ENCODE peak calls at places on chromosome 20, in five cellular contexts. I, P, E, A and C are unnamed samples.

GRCh38 chr20:1815502-1816085 is 79.6 kb upstream of the SIRPA start:
- DNase-seq in I (no peak), P (no peak), E (no peak), A (peak; percentile 43), C (no peak)

GRCh38 chr20:48338717-48339116 is 489.1 kb downstream of the PREX1 start:
- DNase-seq in I (no peak), A (no peak), P (peak; percentile 73), E (no peak), C (peak; percentile 48)

GRCh38 chr20:13029687-13030510 is 21.1 kb downstream of the SPTLC3 start:
- DNase-seq in P (peak; percentile 84), E (peak; percentile 99), A (peak; percentile 63), I (no peak), C (peak; percentile 71)

GRCh38 chr20:16922834-16923233 is 174.7 kb downstream of the OTOR start:
- DNase-seq in P (peak; percentile 95), I (no peak), E (peak; percentile 79), A (no peak), C (peak; percentile 68)

GRCh38 chr20:57990396-57990987 is 238.0 kb downstream of the ANKRD60 start:
- DNase-seq in A (no peak), I (no peak), E (peak; percentile 41), P (no peak), C (peak; percentile 47)

GRCh38 chr20:10412591-10413408 is 21.2 kb downstream of the MKKS start:
- DNase-seq in P (no peak), A (no peak), I (no peak), E (peak; percentile 25), C (no peak)

GRCh38 chr20:46936415-46937139 is 41.9 kb downstream of the EYA2 start:
- DNase-seq in E (no peak), A (no peak), I (no peak), P (no peak), C (peak; percentile 18)

GRCh38 chr20:57717797-57718196 is 8.0 kb upstream of the PMEPA1 start:
- DNase-seq in E (peak; percentile 99), A (no peak), I (no peak), P (no peak), C (no peak)

GRCh38 chr20:4876301-4876700 is 125.0 kb downstream of the SLC23A2 start:
- DNase-seq in I (no peak), P (no peak), A (peak; percentile 39), E (no peak), C (no peak)

GRCh38 chr20:48901326-48901725 is 20.2 kb upstream of the ARFGEF2 start:
- DNase-seq in I (peak; percentile 58), E (no peak), P (no peak), A (no peak), C (no peak)

GRCh38 chr20:23048283-23049200 is 930 bp downstream of the THBD start:
- DNase-seq in P (peak; percentile 1), A (peak; percentile 69), I (peak; percentile 89), E (peak; percentile 55), C (peak; percentile 17)

GRCh38 chr20:38724603-38725457 is 544 bp downstream of the SLC32A1 start:
- DNase-seq in P (no peak), A (no peak), E (no peak), I (no peak), C (no peak)

GRCh38 chr20:1945134-1945618 is 48.7 kb downstream of the PDYN start:
- DNase-seq in A (peak; percentile 96), E (no peak), I (peak; percentile 82), P (no peak), C (peak; percentile 66)

GRCh38 chr20:51442602-51443001 is 99.9 kb downstream of the NFATC2 start:
- DNase-seq in I (no peak), P (no peak), E (no peak), A (no peak), C (no peak)

GRCh38 chr20:61933481-61933950 is 132.2 kb downstream of the TAF4 start:
- DNase-seq in I (peak; percentile 24), A (no peak), P (no peak), E (no peak), C (no peak)

GRCh38 chr20:63009044-63009961 is 2.5 kb upstream of the BHLHE23 start:
- DNase-seq in P (peak; percentile 42), A (peak; percentile 86), I (peak; percentile 80), E (peak; percentile 85), C (peak; percentile 57)

GRCh38 chr20:41177636-41178035 is 40.3 kb downstream of the PLCG1 start:
- DNase-seq in A (peak; percentile 80), I (no peak), E (peak; percentile 85), P (peak; percentile 87), C (peak; percentile 72)

GRCh38 chr20:64083380-64084208 is 604 bp downstream of the LKAAEAR1 start:
- DNase-seq in P (peak; percentile 67), A (peak; percentile 81), E (peak; percentile 77), I (peak; percentile 88), C (peak; percentile 79)

GRCh38 chr20:22579119-22579427 is 5.3 kb downstream of the FOXA2 start:
- DNase-seq in A (no peak), E (no peak), I (no peak), P (no peak), C (no peak)

GRCh38 chr20:35317416-35317815 is 25.2 kb upstream of the FAM83C start:
- DNase-seq in I (no peak), E (no peak), P (peak; percentile 18), A (no peak), C (no peak)

GRCh38 chr20:53434662-53435061 is 159.0 kb downstream of the ZNF217 start:
- DNase-seq in E (no peak), A (no peak), P (no peak), I (no peak), C (no peak)

GRCh38 chr20:1484438-1485120 is 6.6 kb downstream of the SIRPB2 start:
- DNase-seq in P (no peak), A (no peak), I (no peak), E (peak; percentile 87), C (no peak)

GRCh38 chr20:56400001-56400640 is 7.7 kb downstream of the CSTF1 start:
- DNase-seq in I (no peak), E (peak; percentile 84), P (peak; percentile 84), A (peak; percentile 78), C (peak; percentile 83)

GRCh38 chr20:49712918-49713778 is 530 bp downstream of the B4GALT5 start:
- DNase-seq in E (no peak), A (peak; percentile 57), P (peak; percentile 17), I (peak; percentile 66), C (no peak)

GRCh38 chr20:19473894-19474293 is 261.5 kb downstream of the SLC24A3 start:
- DNase-seq in I (no peak), A (no peak), P (no peak), E (no peak), C (no peak)

GRCh38 chr20:47445291-47445690 is 56.4 kb upstream of the NCOA3 start:
- DNase-seq in P (no peak), A (no peak), E (no peak), I (no peak), C (no peak)

GRCh38 chr20:3242167-3242692 is 3.2 kb upstream of the SLC4A11 start:
- DNase-seq in I (no peak), P (no peak), A (no peak), E (no peak), C (peak; percentile 25)

GRCh38 chr20:5714261-5715041 is 35.8 kb upstream of the SHLD1 start:
- DNase-seq in P (peak; percentile 24), I (no peak), E (peak; percentile 76), A (peak; percentile 63), C (no peak)

GRCh38 chr20:1875762-1876161 is 19.4 kb upstream of the SIRPA start:
- DNase-seq in A (no peak), I (no peak), P (no peak), E (no peak), C (no peak)

GRCh38 chr20:10701607-10702006 is 27.8 kb upstream of the JAG1 start:
- DNase-seq in A (no peak), P (no peak), E (no peak), I (no peak), C (no peak)

GRCh38 chr20:23266530-23267398 is 83.8 kb upstream of the NXT1 start:
- DNase-seq in I (no peak), E (no peak), A (no peak), P (no peak), C (no peak)

GRCh38 chr20:59805266-59805665 is 128.2 kb downstream of the SYCP2 start:
- DNase-seq in A (peak; percentile 13), P (no peak), I (no peak), E (no peak), C (no peak)

GRCh38 chr20:31712564-31713311 is 9.9 kb downstream of the BCL2L1 start:
- DNase-seq in P (peak; percentile 82), A (peak; percentile 95), I (peak; percentile 84), E (peak; percentile 97), C (peak; percentile 78)

GRCh38 chr20:7714549-7714948 is 225.7 kb downstream of the HAO1 start:
- DNase-seq in E (no peak), P (no peak), A (no peak), I (no peak), C (no peak)

GRCh38 chr20:33871362-33871761 is 60.2 kb downstream of the CHMP4B start:
- DNase-seq in A (no peak), I (no peak), E (peak; percentile 55), P (peak; percentile 31), C (peak; percentile 32)
- H3K4me3 ChIP-seq in A (no peak overlapping the region), I (peak overlapping the region; percentile 35), E (peak overlapping the region; percentile 52), P (no peak overlapping the region), C (peak overlapping the region; percentile 9)

GRCh38 chr20:20489623-20490341 is 121.9 kb downstream of the INSM1 start:
- DNase-seq in I (no peak), P (peak; percentile 68), E (no peak), A (no peak), C (no peak)
- TF ChIP-seq CTCF in I (no peak), P (no peak), E (no peak), A (no peak), C (no peak)

DNA sequence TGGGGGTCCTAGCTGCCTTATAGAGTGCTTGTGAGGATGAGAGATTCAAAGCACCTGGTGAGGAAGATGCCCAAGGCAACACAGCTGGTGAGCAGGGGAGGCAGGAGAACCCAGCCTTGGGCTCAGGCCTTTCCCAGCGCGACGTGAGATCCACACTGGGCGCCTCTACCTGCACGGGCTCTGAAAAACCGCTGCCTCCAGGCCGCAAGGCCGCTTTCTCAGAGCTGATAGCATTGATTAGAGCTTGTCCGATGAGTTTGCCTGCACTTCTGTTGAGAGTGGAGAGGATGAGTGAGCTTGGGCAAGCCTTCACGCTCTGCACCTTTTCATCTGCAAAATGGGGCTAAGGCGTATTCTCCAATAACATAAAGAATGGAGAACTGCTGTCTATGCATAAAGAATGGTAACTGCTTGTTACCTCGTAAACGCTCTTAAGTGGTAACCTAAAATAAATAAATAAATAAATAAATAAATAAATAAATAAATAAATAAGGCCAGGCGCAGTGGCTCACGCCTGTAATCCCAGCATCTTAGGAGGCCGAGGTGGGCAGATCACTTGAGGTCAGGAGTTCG is 916 bp downstream of the PABPC1L start:
- DNase-seq in I (no peak), E (peak; percentile 37), P (no peak), A (no peak), C (no peak)
- H3K4me3 ChIP-seq in I (peak overlapping the region; percentile 74), E (peak overlapping the region; percentile 79), P (peak overlapping the region; percentile 96), A (no peak overlapping the region), C (peak overlapping the region; percentile 74)

DNA sequence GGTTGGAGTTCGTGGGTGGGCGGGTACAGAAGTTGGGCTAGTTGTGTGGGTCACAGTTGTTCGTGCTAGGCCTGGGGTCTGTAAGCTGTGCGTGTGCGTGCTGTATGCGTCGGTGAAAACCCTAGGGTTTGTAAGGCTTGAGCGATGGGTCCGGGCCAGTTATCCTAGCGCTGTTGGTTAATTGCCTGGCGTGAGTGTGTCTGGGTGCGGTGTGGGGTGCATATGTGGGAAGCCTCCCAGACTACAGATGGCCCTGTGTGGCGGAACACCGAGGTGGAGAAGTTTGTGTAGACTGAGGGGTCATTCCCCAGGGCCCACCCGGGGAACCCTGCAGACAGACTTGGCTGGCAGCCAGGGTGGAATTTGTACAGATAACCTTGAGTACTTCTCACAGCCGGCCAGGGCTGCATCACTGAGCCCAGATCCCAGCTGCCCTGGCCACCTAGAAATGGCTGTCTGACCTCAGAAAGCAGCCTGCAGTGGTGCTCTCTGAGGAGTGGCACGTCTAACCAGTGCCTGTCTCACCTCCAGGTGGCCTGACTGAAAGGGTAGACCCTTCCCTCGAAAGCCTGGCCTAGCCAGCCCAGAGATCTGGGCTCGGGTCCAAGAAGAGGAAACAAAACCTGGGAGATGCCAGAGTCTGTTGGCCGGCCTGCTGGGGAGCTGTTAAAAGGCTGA is 1.8 kb downstream of the TGIF2 start:
- DNase-seq in A (peak; percentile 79), P (peak; percentile 54), I (peak; percentile 59), E (peak; percentile 77), C (peak; percentile 74)
- TF ChIP-seq CTCF in A (no peak), P (no peak), I (no peak), E (peak; percentile 20), C (no peak)